ENCODE peak calls at places on chromosomes 12 and 14, in five cellular contexts. R is AG09309, U is SW480, A is posterior cingulate gyrus, H is ELR. J is an unnamed sample.
A peak's percentile ranks its signal among the peaks of the same experiment; 100 is the strongest.

GRCh38 chr12:49019435-49020317 is 1.1 kb upstream of the PRKAG1 start:
- DNase-seq in R (no peak), U (peak; percentile 42), A (no peak), H (peak; percentile 69), J (peak; percentile 87)

GRCh38 chr12:92502417-92503028 is 200.3 kb upstream of the PLEKHG7 start:
- DNase-seq in R (no peak), H (no peak), U (peak; percentile 6), A (no peak), J (no peak)

GRCh38 chr12:851343-851742 is 98.2 kb downstream of the RAD52 start:
- DNase-seq in R (no peak), H (peak; percentile 19), A (no peak), U (no peak), J (no peak)

GRCh38 chr14:92481386-92481785 is 32.2 kb upstream of the RIN3 start:
- DNase-seq in U (no peak), A (no peak), H (peak; percentile 60), R (no peak), J (no peak)

GRCh38 chr12:843609-844008 is 91.2 kb downstream of the WNK1 start:
- DNase-seq in R (no peak), U (no peak), A (no peak), H (peak; percentile 71), J (no peak)

GRCh38 chr12:113227169-113227568 is 5.9 kb downstream of the TPCN1 start:
- DNase-seq in A (no peak), U (no peak), H (no peak), R (no peak), J (no peak)

GRCh38 chr12:2268478-2269286 is 215.9 kb downstream of the CACNA1C start:
- DNase-seq in A (no peak), U (no peak), H (peak; percentile 96), R (peak; percentile 81), J (no peak)

GRCh38 chr12:100669922-100670321 is 96.4 kb downstream of the GAS2L3 start:
- DNase-seq in A (no peak), R (no peak), H (no peak), U (no peak), J (no peak)

GRCh38 chr14:91402278-91403068 is 15.1 kb downstream of the CCDC88C start:
- DNase-seq in U (no peak), H (no peak), A (no peak), R (no peak), J (no peak)

GRCh38 chr12:112584266-112584722 is 165.5 kb downstream of the PTPN11 start:
- DNase-seq in U (peak; percentile 82), H (peak; percentile 17), R (no peak), A (no peak), J (peak; percentile 16)

GRCh38 chr12:89882051-89882450 is 173.4 kb upstream of the ATP2B1 start:
- DNase-seq in A (no peak), R (peak; percentile 81), U (no peak), H (peak; percentile 18), J (no peak)

GRCh38 chr14:100140452-100141132 is 18.9 kb downstream of the DEGS2 start:
- DNase-seq in A (peak; percentile 41), H (no peak), R (no peak), U (no peak), J (no peak)

GRCh38 chr12:27332407-27333310 is at the start of gene BMAL2:
- DNase-seq in A (peak; percentile 28), R (no peak), H (peak; percentile 68), U (peak; percentile 79), J (peak; percentile 58)

J was measured in HuH-7.5.